ENCODE peak calls at places on chromosomes 3 and 15, in six cellular contexts. One of them, this sample, is unnamed.

GRCh38 chr15:37653018-37653417 is 281.4 kb upstream of the TMCO5A start:
- DNase-seq in activated B cell treated with CpG ODN at 0.5 μM for 24 hours: no peak
- DNase-seq in AG09319: no peak
- DNase-seq in IMR-90: no peak
- DNase-seq in K562: no peak
- DNase-seq in heart left ventricle: no peak
- DNase-seq in this sample: no peak

GRCh38 chr3:21752749-21753347 is 1.8 kb upstream of the ZNF385D start:
- DNase-seq in heart left ventricle: no peak
- DNase-seq in IMR-90: peak
- DNase-seq in activated B cell treated with CpG ODN at 0.5 μM for 24 hours: no peak
- DNase-seq in K562: peak
- DNase-seq in AG09319: peak
- DNase-seq in this sample: no peak

GRCh38 chr3:25830373-25831305 is 40.7 kb downstream of the OXSM start:
- DNase-seq in heart left ventricle: no peak
- DNase-seq in IMR-90: no peak
- DNase-seq in activated B cell treated with CpG ODN at 0.5 μM for 24 hours: no peak
- DNase-seq in AG09319: no peak
- DNase-seq in K562: no peak
- DNase-seq in this sample: no peak

GRCh38 chr15:58770519-58770856 is 614 bp upstream of the MINDY2 start:
- DNase-seq in AG09319: no peak
- DNase-seq in IMR-90: peak
- DNase-seq in K562: no peak
- DNase-seq in activated B cell treated with CpG ODN at 0.5 μM for 24 hours: no peak
- DNase-seq in heart left ventricle: no peak
- DNase-seq in this sample: no peak

GRCh38 chr15:89492111-89492641 is 4.2 kb downstream of the RHCG start:
- DNase-seq in AG09319: no peak
- DNase-seq in activated B cell treated with CpG ODN at 0.5 μM for 24 hours: no peak
- DNase-seq in heart left ventricle: no peak
- DNase-seq in IMR-90: no peak
- DNase-seq in K562: no peak
- DNase-seq in this sample: peak

GRCh38 chr15:41621200-41622193 is 38.7 kb upstream of the MGA start:
- DNase-seq in heart left ventricle: peak
- DNase-seq in activated B cell treated with CpG ODN at 0.5 μM for 24 hours: peak
- DNase-seq in K562: no peak
- DNase-seq in IMR-90: peak
- DNase-seq in AG09319: peak
- DNase-seq in this sample: peak

GRCh38 chr3:141425523-141426233 is 57.4 kb downstream of the ZBTB38 start:
- DNase-seq in IMR-90: peak
- DNase-seq in activated B cell treated with CpG ODN at 0.5 μM for 24 hours: no peak
- DNase-seq in K562: peak
- DNase-seq in AG09319: no peak
- DNase-seq in heart left ventricle: no peak
- DNase-seq in this sample: no peak

GRCh38 chr3:151795276-151795675 is 18.6 kb upstream of the AADAC start:
- DNase-seq in AG09319: peak
- DNase-seq in activated B cell treated with CpG ODN at 0.5 μM for 24 hours: no peak
- DNase-seq in heart left ventricle: no peak
- DNase-seq in IMR-90: peak
- DNase-seq in K562: no peak
- DNase-seq in this sample: no peak

GRCh38 chr15:81575436-81576123 is 201.6 kb upstream of the TMC3 start:
- DNase-seq in IMR-90: peak
- DNase-seq in K562: peak
- DNase-seq in AG09319: no peak
- DNase-seq in activated B cell treated with CpG ODN at 0.5 μM for 24 hours: no peak
- DNase-seq in heart left ventricle: no peak
- DNase-seq in this sample: no peak

GRCh38 chr3:142976621-142977398 is 13.3 kb upstream of the PAQR9 start:
- DNase-seq in activated B cell treated with CpG ODN at 0.5 μM for 24 hours: no peak
- DNase-seq in K562: peak
- DNase-seq in AG09319: peak
- DNase-seq in heart left ventricle: peak
- DNase-seq in IMR-90: peak
- DNase-seq in this sample: no peak

GRCh38 chr3:159273070-159273469 is 471.2 kb downstream of the MFSD1 start:
- DNase-seq in IMR-90: no peak
- DNase-seq in AG09319: no peak
- DNase-seq in heart left ventricle: no peak
- DNase-seq in K562: no peak
- DNase-seq in activated B cell treated with CpG ODN at 0.5 μM for 24 hours: no peak
- DNase-seq in this sample: no peak

GRCh38 chr3:107221856-107222255 is 155.4 kb upstream of the CCDC54 start:
- DNase-seq in activated B cell treated with CpG ODN at 0.5 μM for 24 hours: no peak
- DNase-seq in AG09319: no peak
- DNase-seq in K562: no peak
- DNase-seq in IMR-90: peak
- DNase-seq in heart left ventricle: no peak
- DNase-seq in this sample: no peak

GRCh38 chr3:112610121-112610520 is 30.8 kb downstream of the CCDC80 start:
- DNase-seq in K562: no peak
- DNase-seq in activated B cell treated with CpG ODN at 0.5 μM for 24 hours: no peak
- DNase-seq in heart left ventricle: no peak
- DNase-seq in IMR-90: peak
- DNase-seq in AG09319: no peak
- DNase-seq in this sample: no peak

GRCh38 chr15:29123171-29123570 is 146.5 kb downstream of the NSMCE3 start:
- DNase-seq in AG09319: no peak
- DNase-seq in K562: no peak
- DNase-seq in activated B cell treated with CpG ODN at 0.5 μM for 24 hours: no peak
- DNase-seq in IMR-90: no peak
- DNase-seq in heart left ventricle: peak
- DNase-seq in this sample: no peak

GRCh38 chr3:158773166-158773565 is 28.7 kb upstream of the MFSD1 start:
- DNase-seq in IMR-90: no peak
- DNase-seq in activated B cell treated with CpG ODN at 0.5 μM for 24 hours: no peak
- DNase-seq in K562: peak
- DNase-seq in AG09319: no peak
- DNase-seq in heart left ventricle: no peak
- DNase-seq in this sample: no peak

GRCh38 chr15:33612721-33613304 is 302.0 kb downstream of the RYR3 start:
- DNase-seq in heart left ventricle: no peak
- DNase-seq in activated B cell treated with CpG ODN at 0.5 μM for 24 hours: no peak
- DNase-seq in K562: no peak
- DNase-seq in IMR-90: no peak
- DNase-seq in AG09319: no peak
- DNase-seq in this sample: no peak

GRCh38 chr15:66701422-66702034 is 508 bp upstream of the SMAD6 start:
- DNase-seq in IMR-90: no peak
- DNase-seq in K562: no peak
- DNase-seq in AG09319: no peak
- DNase-seq in heart left ventricle: peak
- DNase-seq in activated B cell treated with CpG ODN at 0.5 μM for 24 hours: peak
- DNase-seq in this sample: peak

GRCh38 chr3:124032351-124032880 is 40.5 kb upstream of the ROPN1 start:
- DNase-seq in K562: peak
- DNase-seq in heart left ventricle: no peak
- DNase-seq in IMR-90: no peak
- DNase-seq in AG09319: no peak
- DNase-seq in activated B cell treated with CpG ODN at 0.5 μM for 24 hours: no peak
- DNase-seq in this sample: no peak

GRCh38 chr15:52726195-52726594 is 47.0 kb upstream of the ATOSA start:
- DNase-seq in heart left ventricle: no peak
- DNase-seq in IMR-90: no peak
- DNase-seq in AG09319: no peak
- DNase-seq in activated B cell treated with CpG ODN at 0.5 μM for 24 hours: no peak
- DNase-seq in K562: no peak
- DNase-seq in this sample: no peak

GRCh38 chr15:81492303-81492702 is 118.3 kb upstream of the TMC3 start:
- DNase-seq in K562: no peak
- DNase-seq in activated B cell treated with CpG ODN at 0.5 μM for 24 hours: no peak
- DNase-seq in IMR-90: peak
- DNase-seq in heart left ventricle: no peak
- DNase-seq in AG09319: no peak
- DNase-seq in this sample: no peak

GRCh38 chr3:43155464-43156121 is 49.7 kb upstream of the POMGNT2 start:
- DNase-seq in activated B cell treated with CpG ODN at 0.5 μM for 24 hours: no peak
- DNase-seq in heart left ventricle: peak
- DNase-seq in K562: peak
- DNase-seq in AG09319: peak
- DNase-seq in IMR-90: peak
- DNase-seq in this sample: peak

GRCh38 chr3:27584874-27585273 is 100.7 kb upstream of the SLC4A7 start:
- DNase-seq in AG09319: no peak
- DNase-seq in activated B cell treated with CpG ODN at 0.5 μM for 24 hours: no peak
- DNase-seq in K562: no peak
- DNase-seq in heart left ventricle: no peak
- DNase-seq in IMR-90: no peak
- DNase-seq in this sample: no peak

GRCh38 chr3:128076465-128076782 is 24.2 kb downstream of the SEC61A1 start:
- DNase-seq in IMR-90: no peak
- DNase-seq in K562: peak
- DNase-seq in heart left ventricle: no peak
- DNase-seq in activated B cell treated with CpG ODN at 0.5 μM for 24 hours: no peak
- DNase-seq in AG09319: no peak
- DNase-seq in this sample: no peak

GRCh38 chr3:19216669-19217337 is 68.5 kb downstream of the KCNH8 start:
- DNase-seq in IMR-90: no peak
- DNase-seq in heart left ventricle: no peak
- DNase-seq in AG09319: no peak
- DNase-seq in activated B cell treated with CpG ODN at 0.5 μM for 24 hours: no peak
- DNase-seq in K562: no peak
- DNase-seq in this sample: no peak

GRCh38 chr3:19215427-19215826 is 67.1 kb downstream of the KCNH8 start:
- DNase-seq in activated B cell treated with CpG ODN at 0.5 μM for 24 hours: no peak
- DNase-seq in IMR-90: no peak
- DNase-seq in AG09319: no peak
- DNase-seq in K562: no peak
- DNase-seq in heart left ventricle: no peak
- DNase-seq in this sample: no peak

DNA sequence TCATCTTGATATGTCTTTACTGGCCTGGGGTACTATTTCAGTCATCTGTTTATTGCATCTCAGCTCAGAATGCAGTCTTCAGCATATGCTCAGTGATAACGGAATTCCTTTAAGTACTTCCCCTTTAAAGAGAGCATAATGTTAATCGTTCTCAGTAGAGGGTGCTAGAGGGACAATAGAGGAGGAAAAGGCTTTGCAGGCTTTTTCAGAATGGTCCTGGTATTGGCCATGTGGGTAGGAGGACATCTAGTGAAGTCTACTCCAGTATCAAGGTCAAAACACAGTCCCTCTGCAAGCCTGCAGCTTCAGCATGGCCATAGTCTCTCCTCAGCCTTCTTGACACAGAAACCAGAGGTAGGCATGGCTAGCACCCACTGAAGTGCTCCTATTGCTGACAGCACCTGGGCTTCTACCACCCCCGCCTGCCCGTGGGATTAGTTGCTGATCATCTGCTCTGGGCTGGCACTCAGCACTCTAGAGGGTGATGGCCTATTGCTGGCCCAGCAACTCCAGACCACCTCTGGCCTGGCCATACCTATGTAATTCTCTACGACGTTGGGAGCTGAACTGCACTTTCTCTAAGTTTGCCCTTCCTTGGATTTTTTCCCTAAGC is 65.4 kb downstream of the KCNH8 start:
- DNase-seq in heart left ventricle: no peak
- DNase-seq in activated B cell treated with CpG ODN at 0.5 μM for 24 hours: no peak
- DNase-seq in AG09319: no peak
- DNase-seq in IMR-90: no peak
- DNase-seq in K562: no peak
- DNase-seq in this sample: no peak
- TF ChIP-seq CTCF in heart left ventricle: no peak
- TF ChIP-seq CTCF in activated B cell treated with CpG ODN at 0.5 μM for 24 hours: no peak
- TF ChIP-seq CTCF in AG09319: no peak
- TF ChIP-seq CTCF in IMR-90: no peak
- TF ChIP-seq CTCF in K562: no peak
- TF ChIP-seq CTCF in this sample: peak

GRCh38 chr3:139120336-139120971 is 75.8 kb upstream of the PRR23C start:
- DNase-seq in K562: peak
- DNase-seq in AG09319: peak
- DNase-seq in IMR-90: peak
- DNase-seq in activated B cell treated with CpG ODN at 0.5 μM for 24 hours: no peak
- DNase-seq in heart left ventricle: no peak
- DNase-seq in this sample: no peak
- TF ChIP-seq CTCF in K562: no peak
- TF ChIP-seq CTCF in AG09319: no peak
- TF ChIP-seq CTCF in IMR-90: no peak
- TF ChIP-seq CTCF in activated B cell treated with CpG ODN at 0.5 μM for 24 hours: no peak
- TF ChIP-seq CTCF in heart left ventricle: no peak
- TF ChIP-seq CTCF in this sample: no peak

DNA sequence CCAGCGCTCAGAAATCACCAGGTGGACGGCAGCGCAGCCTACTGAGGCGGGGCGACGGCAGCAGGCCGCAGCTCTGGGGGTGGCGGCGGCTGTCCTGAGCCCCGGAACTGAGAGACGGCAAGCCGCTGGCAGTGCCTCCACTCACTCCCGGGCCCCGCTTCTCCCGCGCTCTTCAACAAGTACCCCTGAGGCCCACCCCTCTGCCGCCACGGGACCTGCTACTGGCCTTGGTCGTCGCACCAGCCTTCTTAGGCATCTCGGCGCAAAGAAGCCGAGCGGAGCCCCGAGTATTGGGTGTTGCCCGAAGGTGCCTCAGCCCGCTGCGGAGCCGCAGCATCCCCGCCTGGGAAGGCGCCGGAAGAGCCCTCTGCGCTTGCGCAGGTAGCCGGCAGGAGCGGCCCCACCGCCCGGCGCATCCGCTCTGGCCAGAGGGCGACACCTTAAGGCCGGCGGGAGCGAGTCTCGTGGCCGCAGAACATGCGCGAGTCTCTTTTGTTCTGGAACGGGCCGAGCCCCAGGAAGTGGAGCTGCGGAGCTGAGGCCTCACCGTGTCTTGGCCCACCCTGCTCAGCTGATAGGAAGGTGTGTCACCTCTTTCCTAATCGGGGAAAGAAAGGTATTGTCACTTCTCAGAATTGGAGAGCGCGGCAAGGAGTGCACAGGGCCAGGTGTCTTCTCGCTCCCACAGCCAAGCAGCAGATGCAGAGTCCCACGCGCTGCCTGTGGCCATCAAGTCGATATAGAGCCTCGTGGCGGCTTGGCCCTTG is at the start of gene C15orf40:
- DNase-seq in heart left ventricle: peak
- DNase-seq in AG09319: peak
- DNase-seq in IMR-90: peak
- DNase-seq in activated B cell treated with CpG ODN at 0.5 μM for 24 hours: peak
- DNase-seq in K562: peak
- DNase-seq in this sample: peak
- TF ChIP-seq CTCF in heart left ventricle: peak
- TF ChIP-seq CTCF in AG09319: peak
- TF ChIP-seq CTCF in IMR-90: peak
- TF ChIP-seq CTCF in activated B cell treated with CpG ODN at 0.5 μM for 24 hours: no peak
- TF ChIP-seq CTCF in K562: peak
- TF ChIP-seq CTCF in this sample: peak

GRCh38 chr15:88467935-88468528 is 524 bp downstream of the MRPS11 start:
- DNase-seq in AG09319: no peak
- DNase-seq in activated B cell treated with CpG ODN at 0.5 μM for 24 hours: no peak
- DNase-seq in IMR-90: peak
- DNase-seq in K562: peak
- DNase-seq in heart left ventricle: no peak
- DNase-seq in this sample: no peak
- TF ChIP-seq CTCF in AG09319: peak
- TF ChIP-seq CTCF in activated B cell treated with CpG ODN at 0.5 μM for 24 hours: no peak
- TF ChIP-seq CTCF in IMR-90: peak
- TF ChIP-seq CTCF in K562: peak
- TF ChIP-seq CTCF in heart left ventricle: no peak
- TF ChIP-seq CTCF in this sample: no peak